ENCODE peak calls at places on chromosomes 11 and 22, in seven cellular contexts. B is GM10248; Q is iPS DF 6.9; E is GM06990; L is activated CD4-positive, CD25-positive, alpha-beta regulatory T cell treated with anti-CD3 and anti-CD28 coated beads, Interleukin-2, amount 50 U/mL, for 16 hours; S is hippocampal formation; M is NCI-H1417. N is an unnamed sample.

GRCh38 chr11:102147031-102147430 is 36.8 kb downstream of the YAP1 start:
- DNase-seq in B (no peak), Q (no peak), E (no peak), L (no peak), S (no peak), M (no peak), N (no peak)

GRCh38 chr11:77602385-77603105 is 12.8 kb downstream of the AQP11 start:
- DNase-seq in B (no peak), Q (no peak), E (no peak), L (no peak), S (peak), M (no peak), N (no peak)

GRCh38 chr22:31343235-31344191 is 2.6 kb downstream of the PATZ1 start:
- DNase-seq in B (peak), Q (no peak), E (peak), L (no peak), S (no peak), M (peak), N (no peak)

GRCh38 chr11:133818302-133818701 is 27.0 kb downstream of the SPATA19 start:
- DNase-seq in B (no peak), Q (no peak), E (no peak), L (no peak), S (no peak), M (no peak), N (no peak)

GRCh38 chr22:46201059-46201757 is 48.9 kb downstream of the CDPF1 start:
- DNase-seq in B (no peak), Q (peak), E (no peak), L (no peak), S (no peak), M (no peak), N (no peak)

GRCh38 chr22:28922540-28923244 is 39.3 kb downstream of the ZNRF3 start:
- DNase-seq in B (no peak), Q (no peak), E (no peak), L (no peak), S (no peak), M (no peak), N (no peak)

GRCh38 chr22:49959782-49960158 is 802 bp upstream of the PIM3 start:
- DNase-seq in B (no peak), Q (no peak), E (no peak), L (no peak), S (no peak), M (no peak), N (no peak)

GRCh38 chr11:2096001-2096918 is 42.9 kb downstream of the IGF2 start:
- DNase-seq in B (no peak), Q (no peak), E (no peak), L (no peak), S (no peak), M (no peak), N (no peak)

GRCh38 chr11:92401507-92401906 is 176.9 kb downstream of the FAT3 start:
- DNase-seq in B (no peak), Q (no peak), E (no peak), L (no peak), S (no peak), M (no peak), N (no peak)

GRCh38 chr22:33666661-33667619 is 253.3 kb downstream of the LARGE1 start:
- DNase-seq in B (no peak), Q (no peak), E (no peak), L (no peak), S (no peak), M (no peak), N (no peak)

GRCh38 chr11:115153135-115153534 is 351.1 kb downstream of the CADM1 start:
- DNase-seq in B (no peak), Q (no peak), E (no peak), L (no peak), S (no peak), M (no peak), N (no peak)

GRCh38 chr11:67045314-67045713 is 11.3 kb upstream of the RHOD start:
- DNase-seq in B (peak), Q (no peak), E (peak), L (no peak), S (no peak), M (no peak), N (no peak)

GRCh38 chr11:1926156-1927031 is 6.9 kb downstream of the TNNT3 start:
- DNase-seq in B (no peak), Q (no peak), E (no peak), L (no peak), S (no peak), M (no peak), N (no peak)

GRCh38 chr11:58318532-58318931 is 40.3 kb downstream of the OR5B17 start:
- DNase-seq in B (no peak), Q (no peak), E (no peak), L (no peak), S (no peak), M (no peak), N (no peak)